ENCODE peak calls at places on chromosomes 4 and X, in ten cellular contexts. Y is AG09309; L is CD8-positive, alpha-beta memory T cell; U is SW480; G is GM03348; V is dorsolateral prefrontal cortex; A is ureter; N is suprapubic skin; B is effector memory CD8-positive, alpha-beta T cell; F is tibial nerve. Z is an unnamed sample.

GRCh38 chrX:148928803-148929202 is 428.4 kb downstream of the AFF2 start:
- DNase-seq in Y (no peak), L (no peak), U (no peak), G (peak; percentile 25), V (no peak), A (no peak), N (no peak), B (no peak), F (no peak), Z (no peak)

GRCh38 chr4:5435201-5435600 is 273.2 kb downstream of the EVC2 start:
- DNase-seq in Y (no peak), L (no peak), U (no peak), G (no peak), V (no peak), A (peak; percentile 2), N (no peak), B (no peak), F (no peak), Z (no peak)

GRCh38 chr4:152667781-152668180 is 12.0 kb downstream of the TMEM154 start:
- DNase-seq in Y (no peak), L (no peak), U (no peak), G (no peak), V (no peak), A (no peak), N (no peak), B (no peak), F (no peak), Z (no peak)

GRCh38 chr4:171639540-171639939 is 173.7 kb upstream of the GALNTL6 start:
- DNase-seq in Y (no peak), L (no peak), U (no peak), G (no peak), V (no peak), A (no peak), N (no peak), B (no peak), F (no peak), Z (no peak)

GRCh38 chr4:76315267-76315918 is 8.9 kb downstream of the STBD1 start:
- DNase-seq in Y (no peak), L (no peak), U (no peak), G (no peak), V (no peak), A (no peak), N (no peak), B (no peak), F (no peak), Z (no peak)

GRCh38 chr4:10684631-10685030 is at the start of gene CLNK:
- DNase-seq in Y (no peak), L (no peak), U (no peak), G (no peak), V (no peak), A (no peak), N (no peak), B (no peak), F (no peak), Z (peak; percentile 29)

GRCh38 chr4:73311428-73311827 is 52.8 kb upstream of the ANKRD17 start:
- DNase-seq in Y (peak; percentile 17), L (no peak), U (peak; percentile 26), G (peak; percentile 48), V (no peak), A (no peak), N (no peak), B (no peak), F (no peak), Z (no peak)

GRCh38 chr4:37383579-37384229 is 139.2 kb downstream of the NWD2 start:
- DNase-seq in Y (no peak), L (no peak), U (peak; percentile 31), G (peak; percentile 40), V (no peak), A (no peak), N (no peak), B (no peak), F (peak; percentile 13), Z (no peak)

GRCh38 chr4:26204911-26205368 is 115.9 kb upstream of the RBPJ start:
- DNase-seq in Y (no peak), L (no peak), U (no peak), G (no peak), V (no peak), A (peak; percentile 49), N (no peak), B (no peak), F (peak; percentile 43), Z (no peak)

GRCh38 chr4:164428561-164428960 is 325.4 kb upstream of the SMIM31 start:
- DNase-seq in Y (no peak), L (no peak), U (no peak), G (no peak), V (no peak), A (no peak), N (no peak), B (no peak), F (no peak), Z (no peak)

GRCh38 chrX:120477453-120477852 is 8.4 kb upstream of the LAMP2 start:
- DNase-seq in Y (no peak), L (no peak), U (no peak), G (no peak), V (no peak), A (no peak), N (no peak), B (no peak), F (no peak), Z (no peak)

GRCh38 chrX:25858273-25858880 is 279.8 kb upstream of the MAGEB18 start:
- DNase-seq in Y (no peak), L (no peak), U (no peak), G (no peak), V (no peak), A (no peak), N (no peak), B (no peak), F (no peak), Z (no peak)

GRCh38 chr4:3321295-3321889 is 28.6 kb downstream of the RGS12 start:
- DNase-seq in Y (no peak), L (no peak), U (no peak), G (peak; percentile 57), V (peak; percentile 32), A (no peak), N (peak; percentile 78), B (no peak), F (no peak), Z (no peak)